ENCODE peak calls at places on chromosomes 16 and 17, in eight cellular contexts. One of them, this sample, is unnamed.

GRCh38 chr16:88202207-88202745 is 180.5 kb upstream of the ZNF469 start:
- DNase-seq in Caco-2: no peak
- DNase-seq in thoracic aorta: no peak
- DNase-seq in activated CD8-positive, alpha-beta T cell treated with anti-CD3 and anti-CD28 coated beads for 36 hours: no peak
- DNase-seq in astrocyte: no peak
- DNase-seq in mesothelial cell of epicardium: no peak
- DNase-seq in OCI-LY7: no peak
- DNase-seq in GM06990: no peak
- DNase-seq in this sample: no peak

GRCh38 chr16:84919267-84919666 is 92.1 kb downstream of the ZDHHC7 start:
- DNase-seq in astrocyte: no peak
- DNase-seq in thoracic aorta: no peak
- DNase-seq in Caco-2: no peak
- DNase-seq in activated CD8-positive, alpha-beta T cell treated with anti-CD3 and anti-CD28 coated beads for 36 hours: no peak
- DNase-seq in OCI-LY7: no peak
- DNase-seq in mesothelial cell of epicardium: no peak
- DNase-seq in GM06990: no peak
- DNase-seq in this sample: no peak

GRCh38 chr16:88284101-88284500 is 98.7 kb upstream of the ZNF469 start:
- DNase-seq in GM06990: no peak
- DNase-seq in Caco-2: no peak
- DNase-seq in OCI-LY7: no peak
- DNase-seq in mesothelial cell of epicardium: no peak
- DNase-seq in astrocyte: no peak
- DNase-seq in thoracic aorta: no peak
- DNase-seq in activated CD8-positive, alpha-beta T cell treated with anti-CD3 and anti-CD28 coated beads for 36 hours: no peak
- DNase-seq in this sample: no peak

GRCh38 chr16:25264599-25264998 is 7.0 kb upstream of the ZKSCAN2 start:
- DNase-seq in GM06990: no peak
- DNase-seq in mesothelial cell of epicardium: no peak
- DNase-seq in Caco-2: peak; percentile 27
- DNase-seq in thoracic aorta: no peak
- DNase-seq in astrocyte: no peak
- DNase-seq in activated CD8-positive, alpha-beta T cell treated with anti-CD3 and anti-CD28 coated beads for 36 hours: peak; percentile 24
- DNase-seq in OCI-LY7: no peak
- DNase-seq in this sample: no peak

GRCh38 chr17:56979091-56979480 is 1.2 kb downstream of the SCPEP1 start:
- DNase-seq in Caco-2: no peak
- DNase-seq in activated CD8-positive, alpha-beta T cell treated with anti-CD3 and anti-CD28 coated beads for 36 hours: no peak
- DNase-seq in thoracic aorta: no peak
- DNase-seq in mesothelial cell of epicardium: no peak
- DNase-seq in astrocyte: no peak
- DNase-seq in GM06990: no peak
- DNase-seq in OCI-LY7: peak; percentile 42
- DNase-seq in this sample: peak; percentile 53

GRCh38 chr16:89863741-89864391 is 9.5 kb upstream of the TCF25 start:
- DNase-seq in astrocyte: peak; percentile 41
- DNase-seq in mesothelial cell of epicardium: no peak
- DNase-seq in activated CD8-positive, alpha-beta T cell treated with anti-CD3 and anti-CD28 coated beads for 36 hours: peak; percentile 52
- DNase-seq in GM06990: peak; percentile 60
- DNase-seq in OCI-LY7: peak; percentile 71
- DNase-seq in thoracic aorta: no peak
- DNase-seq in Caco-2: no peak
- DNase-seq in this sample: peak; percentile 73

GRCh38 chr16:11139624-11140375 is 116.2 kb downstream of the SOCS1 start:
- DNase-seq in thoracic aorta: no peak
- DNase-seq in activated CD8-positive, alpha-beta T cell treated with anti-CD3 and anti-CD28 coated beads for 36 hours: peak; percentile 78
- DNase-seq in astrocyte: no peak
- DNase-seq in OCI-LY7: no peak
- DNase-seq in GM06990: no peak
- DNase-seq in mesothelial cell of epicardium: no peak
- DNase-seq in Caco-2: no peak
- DNase-seq in this sample: no peak

GRCh38 chr16:78413651-78414050 is 314.2 kb downstream of the WWOX start:
- DNase-seq in activated CD8-positive, alpha-beta T cell treated with anti-CD3 and anti-CD28 coated beads for 36 hours: no peak
- DNase-seq in GM06990: no peak
- DNase-seq in Caco-2: no peak
- DNase-seq in mesothelial cell of epicardium: no peak
- DNase-seq in astrocyte: no peak
- DNase-seq in OCI-LY7: no peak
- DNase-seq in thoracic aorta: no peak
- DNase-seq in this sample: no peak

GRCh38 chr16:67423634-67424575 is 7.0 kb upstream of the HSD11B2 start:
- DNase-seq in OCI-LY7: no peak
- DNase-seq in activated CD8-positive, alpha-beta T cell treated with anti-CD3 and anti-CD28 coated beads for 36 hours: no peak
- DNase-seq in GM06990: no peak
- DNase-seq in thoracic aorta: no peak
- DNase-seq in mesothelial cell of epicardium: no peak
- DNase-seq in astrocyte: no peak
- DNase-seq in Caco-2: no peak
- DNase-seq in this sample: no peak

GRCh38 chr16:58638148-58639036 is 8.8 kb upstream of the CNOT1 start:
- DNase-seq in Caco-2: peak; percentile 86
- DNase-seq in mesothelial cell of epicardium: no peak
- DNase-seq in thoracic aorta: no peak
- DNase-seq in OCI-LY7: no peak
- DNase-seq in GM06990: no peak
- DNase-seq in astrocyte: peak; percentile 81
- DNase-seq in activated CD8-positive, alpha-beta T cell treated with anti-CD3 and anti-CD28 coated beads for 36 hours: no peak
- DNase-seq in this sample: no peak

GRCh38 chr16:89988951-89989350 is 30.3 kb downstream of the DBNDD1 start:
- DNase-seq in GM06990: no peak
- DNase-seq in activated CD8-positive, alpha-beta T cell treated with anti-CD3 and anti-CD28 coated beads for 36 hours: no peak
- DNase-seq in Caco-2: no peak
- DNase-seq in thoracic aorta: no peak
- DNase-seq in OCI-LY7: no peak
- DNase-seq in mesothelial cell of epicardium: no peak
- DNase-seq in astrocyte: no peak
- DNase-seq in this sample: no peak

GRCh38 chr16:86134802-86135461 is 236.0 kb downstream of the IRF8 start:
- DNase-seq in mesothelial cell of epicardium: no peak
- DNase-seq in thoracic aorta: no peak
- DNase-seq in activated CD8-positive, alpha-beta T cell treated with anti-CD3 and anti-CD28 coated beads for 36 hours: no peak
- DNase-seq in astrocyte: peak; percentile 28
- DNase-seq in OCI-LY7: no peak
- DNase-seq in GM06990: no peak
- DNase-seq in Caco-2: no peak
- DNase-seq in this sample: no peak

GRCh38 chr17:65099941-65100315 is 37.2 kb upstream of the RGS9 start:
- DNase-seq in thoracic aorta: peak; percentile 27
- DNase-seq in astrocyte: peak; percentile 80
- DNase-seq in activated CD8-positive, alpha-beta T cell treated with anti-CD3 and anti-CD28 coated beads for 36 hours: peak; percentile 96
- DNase-seq in Caco-2: peak; percentile 28
- DNase-seq in GM06990: peak; percentile 70
- DNase-seq in OCI-LY7: peak; percentile 55
- DNase-seq in mesothelial cell of epicardium: no peak
- DNase-seq in this sample: peak; percentile 84

GRCh38 chr17:17401271-17401781 is 75.5 kb upstream of the MED9 start:
- DNase-seq in Caco-2: peak; percentile 13
- DNase-seq in OCI-LY7: peak; percentile 33
- DNase-seq in activated CD8-positive, alpha-beta T cell treated with anti-CD3 and anti-CD28 coated beads for 36 hours: peak; percentile 38
- DNase-seq in thoracic aorta: no peak
- DNase-seq in mesothelial cell of epicardium: no peak
- DNase-seq in GM06990: no peak
- DNase-seq in astrocyte: peak; percentile 23
- DNase-seq in this sample: no peak

GRCh38 chr16:88775825-88776224 is 9.2 kb downstream of the PIEZO1 start:
- DNase-seq in thoracic aorta: no peak
- DNase-seq in mesothelial cell of epicardium: no peak
- DNase-seq in astrocyte: no peak
- DNase-seq in OCI-LY7: no peak
- DNase-seq in GM06990: no peak
- DNase-seq in activated CD8-positive, alpha-beta T cell treated with anti-CD3 and anti-CD28 coated beads for 36 hours: no peak
- DNase-seq in Caco-2: no peak
- DNase-seq in this sample: no peak

GRCh38 chr16:58459344-58460218 is 40.4 kb upstream of the NDRG4 start:
- DNase-seq in astrocyte: peak; percentile 75
- DNase-seq in activated CD8-positive, alpha-beta T cell treated with anti-CD3 and anti-CD28 coated beads for 36 hours: peak; percentile 87
- DNase-seq in thoracic aorta: no peak
- DNase-seq in mesothelial cell of epicardium: no peak
- DNase-seq in OCI-LY7: no peak
- DNase-seq in Caco-2: no peak
- DNase-seq in GM06990: no peak
- DNase-seq in this sample: no peak

GRCh38 chr16:87924937-87925670 is 11.2 kb downstream of the CA5A start:
- DNase-seq in thoracic aorta: no peak
- DNase-seq in activated CD8-positive, alpha-beta T cell treated with anti-CD3 and anti-CD28 coated beads for 36 hours: no peak
- DNase-seq in GM06990: no peak
- DNase-seq in Caco-2: no peak
- DNase-seq in OCI-LY7: no peak
- DNase-seq in mesothelial cell of epicardium: no peak
- DNase-seq in astrocyte: no peak
- DNase-seq in this sample: no peak

GRCh38 chr16:69709456-69710084 is 16.8 kb downstream of the NQO1 start:
- DNase-seq in OCI-LY7: peak; percentile 78
- DNase-seq in Caco-2: peak; percentile 62
- DNase-seq in thoracic aorta: no peak
- DNase-seq in activated CD8-positive, alpha-beta T cell treated with anti-CD3 and anti-CD28 coated beads for 36 hours: no peak
- DNase-seq in GM06990: no peak
- DNase-seq in mesothelial cell of epicardium: no peak
- DNase-seq in astrocyte: peak; percentile 51
- DNase-seq in this sample: peak; percentile 54

GRCh38 chr16:10040136-10041080 is 141.8 kb downstream of the GRIN2A start:
- DNase-seq in mesothelial cell of epicardium: no peak
- DNase-seq in OCI-LY7: no peak
- DNase-seq in astrocyte: no peak
- DNase-seq in activated CD8-positive, alpha-beta T cell treated with anti-CD3 and anti-CD28 coated beads for 36 hours: no peak
- DNase-seq in thoracic aorta: no peak
- DNase-seq in GM06990: no peak
- DNase-seq in Caco-2: no peak
- DNase-seq in this sample: no peak

GRCh38 chr16:48676836-48677235 is 66.9 kb upstream of the N4BP1 start:
- DNase-seq in GM06990: no peak
- DNase-seq in astrocyte: no peak
- DNase-seq in OCI-LY7: no peak
- DNase-seq in thoracic aorta: no peak
- DNase-seq in activated CD8-positive, alpha-beta T cell treated with anti-CD3 and anti-CD28 coated beads for 36 hours: no peak
- DNase-seq in Caco-2: no peak
- DNase-seq in mesothelial cell of epicardium: no peak
- DNase-seq in this sample: no peak

GRCh38 chr17:38710603-38710962 is 5.5 kb downstream of the MLLT6 start:
- DNase-seq in thoracic aorta: no peak
- DNase-seq in OCI-LY7: no peak
- DNase-seq in GM06990: no peak
- DNase-seq in astrocyte: no peak
- DNase-seq in activated CD8-positive, alpha-beta T cell treated with anti-CD3 and anti-CD28 coated beads for 36 hours: no peak
- DNase-seq in Caco-2: no peak
- DNase-seq in mesothelial cell of epicardium: no peak
- DNase-seq in this sample: no peak

GRCh38 chr16:21283521-21284289 is 5.6 kb upstream of the CRYM start:
- DNase-seq in GM06990: peak; percentile 35
- DNase-seq in astrocyte: peak; percentile 35
- DNase-seq in activated CD8-positive, alpha-beta T cell treated with anti-CD3 and anti-CD28 coated beads for 36 hours: peak; percentile 5
- DNase-seq in mesothelial cell of epicardium: peak; percentile 54
- DNase-seq in thoracic aorta: no peak
- DNase-seq in OCI-LY7: no peak
- DNase-seq in Caco-2: peak; percentile 62
- DNase-seq in this sample: peak; percentile 45
- TF ChIP-seq CTCF in GM06990: peak; percentile 32
- TF ChIP-seq CTCF in astrocyte: no peak
- TF ChIP-seq CTCF in activated CD8-positive, alpha-beta T cell treated with anti-CD3 and anti-CD28 coated beads for 36 hours: no peak
- TF ChIP-seq CTCF in mesothelial cell of epicardium: peak; percentile 38
- TF ChIP-seq CTCF in thoracic aorta: peak; percentile 54
- TF ChIP-seq CTCF in OCI-LY7: no peak
- TF ChIP-seq CTCF in Caco-2: peak; percentile 50
- TF ChIP-seq CTCF in this sample: peak; percentile 19

DNA sequence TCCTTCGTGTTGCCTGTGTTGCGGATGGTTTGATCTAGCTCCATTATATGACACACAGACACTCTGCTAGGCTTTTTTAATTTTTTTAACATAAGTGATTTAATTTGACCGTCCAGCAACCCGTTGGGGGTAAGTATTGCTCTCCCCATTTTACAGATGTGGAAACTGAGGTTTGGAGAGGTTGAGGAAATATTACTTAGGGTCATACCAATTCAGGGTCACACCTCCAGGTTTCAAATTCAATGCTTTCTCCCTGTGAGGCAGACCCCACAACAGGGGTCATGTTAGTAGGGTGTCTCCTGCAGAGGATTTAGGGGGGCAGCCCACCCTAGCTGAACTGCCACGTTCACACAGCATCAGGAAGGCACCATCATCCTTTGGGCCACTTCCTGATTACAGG is 179.4 kb downstream of the COPRS start:
- DNase-seq in OCI-LY7: no peak
- DNase-seq in Caco-2: no peak
- DNase-seq in mesothelial cell of epicardium: no peak
- DNase-seq in astrocyte: no peak
- DNase-seq in thoracic aorta: no peak
- DNase-seq in GM06990: no peak
- DNase-seq in activated CD8-positive, alpha-beta T cell treated with anti-CD3 and anti-CD28 coated beads for 36 hours: no peak
- DNase-seq in this sample: no peak
- TF ChIP-seq CTCF in OCI-LY7: no peak
- TF ChIP-seq CTCF in Caco-2: no peak
- TF ChIP-seq CTCF in mesothelial cell of epicardium: no peak
- TF ChIP-seq CTCF in astrocyte: no peak
- TF ChIP-seq CTCF in thoracic aorta: no peak
- TF ChIP-seq CTCF in GM06990: no peak
- TF ChIP-seq CTCF in activated CD8-positive, alpha-beta T cell treated with anti-CD3 and anti-CD28 coated beads for 36 hours: no peak
- TF ChIP-seq CTCF in this sample: no peak

DNA sequence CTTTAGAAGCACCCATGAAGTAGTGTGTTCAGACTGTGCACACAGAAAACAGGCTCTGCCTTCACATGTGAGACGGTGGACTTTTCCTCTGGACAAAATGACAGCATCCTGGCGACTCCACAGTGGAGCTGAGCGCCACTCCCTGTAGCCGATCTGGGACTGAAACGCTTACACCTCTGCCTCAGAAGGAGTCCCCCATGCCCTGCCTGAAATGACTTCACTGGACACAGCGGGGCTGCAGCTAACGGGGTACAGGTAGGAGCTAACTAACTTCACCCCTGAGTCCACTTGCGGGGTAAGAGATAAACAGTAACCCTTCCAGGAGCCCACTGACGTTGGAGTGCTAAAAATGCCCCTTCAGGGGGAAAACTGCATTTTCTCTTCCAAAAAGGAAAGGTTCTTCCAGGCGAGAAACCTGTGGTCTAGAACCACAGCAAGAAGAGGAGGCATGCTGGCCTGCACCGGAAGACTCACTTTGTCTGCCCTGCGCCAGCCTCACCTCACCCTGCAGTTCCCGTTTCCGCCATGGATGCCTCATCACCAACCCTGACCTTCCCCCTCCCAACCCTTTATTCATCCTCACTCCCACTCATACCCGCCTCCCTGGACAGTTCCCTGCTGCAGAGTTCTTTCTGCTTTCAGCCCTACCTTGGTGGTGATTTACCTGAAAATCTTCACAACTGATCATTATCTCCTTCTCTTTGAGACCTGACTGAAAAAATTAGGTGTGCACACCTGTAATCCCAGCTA is 19.4 kb upstream of the ENDOV start:
- DNase-seq in mesothelial cell of epicardium: no peak
- DNase-seq in Caco-2: no peak
- DNase-seq in activated CD8-positive, alpha-beta T cell treated with anti-CD3 and anti-CD28 coated beads for 36 hours: no peak
- DNase-seq in astrocyte: no peak
- DNase-seq in thoracic aorta: no peak
- DNase-seq in GM06990: no peak
- DNase-seq in OCI-LY7: no peak
- DNase-seq in this sample: no peak
- TF ChIP-seq CTCF in mesothelial cell of epicardium: no peak
- TF ChIP-seq CTCF in Caco-2: no peak
- TF ChIP-seq CTCF in activated CD8-positive, alpha-beta T cell treated with anti-CD3 and anti-CD28 coated beads for 36 hours: no peak
- TF ChIP-seq CTCF in astrocyte: no peak
- TF ChIP-seq CTCF in thoracic aorta: no peak
- TF ChIP-seq CTCF in GM06990: no peak
- TF ChIP-seq CTCF in OCI-LY7: no peak
- TF ChIP-seq CTCF in this sample: no peak

GRCh38 chr16:74107795-74108610 is 188.6 kb upstream of the PSMD7 start:
- DNase-seq in mesothelial cell of epicardium: no peak
- DNase-seq in GM06990: no peak
- DNase-seq in OCI-LY7: peak; percentile 53
- DNase-seq in activated CD8-positive, alpha-beta T cell treated with anti-CD3 and anti-CD28 coated beads for 36 hours: peak; percentile 59
- DNase-seq in Caco-2: peak; percentile 76
- DNase-seq in thoracic aorta: no peak
- DNase-seq in astrocyte: no peak
- DNase-seq in this sample: peak; percentile 37
- TF ChIP-seq CTCF in mesothelial cell of epicardium: peak; percentile 52
- TF ChIP-seq CTCF in GM06990: peak; percentile 84
- TF ChIP-seq CTCF in OCI-LY7: peak; percentile 83
- TF ChIP-seq CTCF in activated CD8-positive, alpha-beta T cell treated with anti-CD3 and anti-CD28 coated beads for 36 hours: peak; percentile 68
- TF ChIP-seq CTCF in Caco-2: peak; percentile 78
- TF ChIP-seq CTCF in thoracic aorta: peak; percentile 10
- TF ChIP-seq CTCF in astrocyte: no peak
- TF ChIP-seq CTCF in this sample: peak; percentile 30